ENCODE peak calls at places on chromosomes 4 and X, in four cellular contexts. V is stomach, O is ovary, C is transverse colon. J is an unnamed sample.

GRCh38 chr4:48237996-48238645 is 31.5 kb downstream of the TEC start:
- DNase-seq in V (no peak), O (no peak), C (no peak), J (no peak)

GRCh38 chr4:122003335-122003734 is 51.5 kb upstream of the TRPC3 start:
- DNase-seq in V (no peak), O (no peak), C (peak; percentile 48), J (no peak)

GRCh38 chrX:75746891-75747639 is 38.0 kb downstream of the MAGEE2 start:
- DNase-seq in V (peak; percentile 42), O (peak; percentile 42), C (peak; percentile 33), J (no peak)

GRCh38 chrX:77493677-77494553 is 46.7 kb downstream of the FGF16 start:
- DNase-seq in V (no peak), O (no peak), C (no peak), J (no peak)

GRCh38 chrX:23789386-23790146 is 6.6 kb downstream of the SAT1 start:
- DNase-seq in V (no peak), O (no peak), C (no peak), J (no peak)

GRCh38 chr4:78207951-78208350 is 150.8 kb downstream of the FRAS1 start:
- DNase-seq in V (no peak), O (no peak), C (no peak), J (no peak)

GRCh38 chr4:94407846-94408245 is 43.9 kb upstream of the PDLIM5 start:
- DNase-seq in V (no peak), O (no peak), C (no peak), J (no peak)

GRCh38 chr4:97016186-97016945 is 1126.9 kb downstream of the STPG2 start:
- DNase-seq in V (no peak), O (no peak), C (no peak), J (no peak)

GRCh38 chrX:111200327-111200726 is 70.0 kb downstream of the CAPN6 start:
- DNase-seq in V (no peak), O (no peak), C (no peak), J (no peak)

GRCh38 chrX:34491126-34491525 is 166.0 kb downstream of the TMEM47 start:
- DNase-seq in V (no peak), O (no peak), C (no peak), J (no peak)

GRCh38 chr4:68683034-68683433 is 12.6 kb upstream of the UGT2B15 start:
- DNase-seq in V (no peak), O (no peak), C (no peak), J (no peak)

GRCh38 chr4:58247792-58248191 is 1137.6 kb upstream of the IGFBP7 start:
- DNase-seq in V (no peak), O (no peak), C (no peak), J (no peak)

GRCh38 chrX:39309018-39309620 is 507.9 kb downstream of the MID1IP1 start:
- DNase-seq in V (no peak), O (peak; percentile 55), C (no peak), J (no peak)

GRCh38 chr4:2793920-2794706 is 1.2 kb downstream of the SH3BP2 start:
- DNase-seq in V (peak; percentile 66), O (peak; percentile 39), C (peak; percentile 58), J (no peak)

GRCh38 chr4:147994491-147995385 is 262.9 kb downstream of the ARHGAP10 start:
- DNase-seq in V (no peak), O (no peak), C (no peak), J (no peak)

GRCh38 chr4:147991543-147992295 is 259.8 kb downstream of the ARHGAP10 start:
- DNase-seq in V (no peak), O (no peak), C (no peak), J (no peak)

GRCh38 chr4:147994076-147994475 is 262.2 kb downstream of the ARHGAP10 start:
- DNase-seq in V (no peak), O (no peak), C (no peak), J (no peak)

GRCh38 chr4:147996840-147997239 is 265.0 kb downstream of the ARHGAP10 start:
- DNase-seq in V (no peak), O (no peak), C (no peak), J (no peak)
- TF ChIP-seq CTCF in V (no peak), O (no peak), C (no peak), J (no peak)

DNA sequence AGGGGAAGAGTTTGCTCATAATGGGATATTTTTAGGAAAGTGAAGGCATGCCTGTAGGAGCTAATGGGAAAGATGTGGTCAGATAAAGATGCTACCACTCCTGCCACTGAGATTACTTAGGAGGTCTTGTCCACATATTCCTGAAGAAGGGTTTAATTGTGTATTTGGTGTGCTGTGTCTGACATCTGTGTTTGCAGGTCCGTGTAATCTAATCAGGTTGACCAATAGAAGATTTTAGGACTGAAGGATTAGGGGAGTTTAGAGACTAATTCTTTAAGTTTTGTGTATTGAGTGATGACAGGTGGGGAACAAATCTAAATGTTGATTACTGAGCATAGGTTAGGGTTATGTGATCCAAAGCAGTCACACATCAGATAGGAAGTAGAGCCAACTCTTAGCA is 57.2 kb downstream of the JADE1 start:
- DNase-seq in V (no peak), O (no peak), C (no peak), J (no peak)
- H3K36me3 ChIP-seq in V (peaks cover 80% of the 10 kb centered on the region), O (no peaks in the 10 kb centered on the region), C (no peaks in the 10 kb centered on the region), J (peaks cover 25% of the 10 kb centered on the region)

GRCh38 chr4:45855857-45856256 is 268.0 kb downstream of the GABRG1 start:
- DNase-seq in V (no peak), O (no peak), C (no peak), J (no peak)
- TF ChIP-seq EP300 in V (no peak), O (no peak), C (no peak), J (no peak)

GRCh38 chrX:107978707-107979307 is 3.4 kb downstream of the TEX13B start:
- DNase-seq in V (no peak), O (no peak), C (no peak), J (no peak)
- TF ChIP-seq CTCF in V (peak; percentile 35), O (no peak), C (peak; percentile 33), J (peak; percentile 18)